ENCODE peak calls at places on chromosomes 1 and 21, in eight cellular contexts. One of them, this sample, is unnamed.

GRCh38 chr1:106889054-106889453 is 167.4 kb upstream of the PRMT6 start:
- DNase-seq in MM.1S: no peak
- DNase-seq in transverse colon: no peak
- DNase-seq in Caki2: no peak
- DNase-seq in colonic mucosa: no peak
- DNase-seq in stimulated activated CD8-positive, alpha-beta memory T cell treated with anti-CD3 and anti-CD28 coated beads, Interleukin-2, amount 100 ng/mL, for 1 hour: no peak
- DNase-seq in left colon: no peak
- DNase-seq in NCI-H2029 treated with DMSO at 0.1 percent for 48 hours: no peak
- DNase-seq in this sample: no peak

GRCh38 chr1:5341471-5341870 is 650.8 kb downstream of the NPHP4 start:
- DNase-seq in colonic mucosa: no peak
- DNase-seq in NCI-H2029 treated with DMSO at 0.1 percent for 48 hours: no peak
- DNase-seq in left colon: no peak
- DNase-seq in transverse colon: no peak
- DNase-seq in stimulated activated CD8-positive, alpha-beta memory T cell treated with anti-CD3 and anti-CD28 coated beads, Interleukin-2, amount 100 ng/mL, for 1 hour: no peak
- DNase-seq in Caki2: no peak
- DNase-seq in MM.1S: no peak
- DNase-seq in this sample: no peak

GRCh38 chr1:185567006-185567405 is 167.2 kb upstream of the HMCN1 start:
- DNase-seq in transverse colon: no peak
- DNase-seq in Caki2: peak; percentile 71
- DNase-seq in MM.1S: peak; percentile 65
- DNase-seq in NCI-H2029 treated with DMSO at 0.1 percent for 48 hours: peak; percentile 67
- DNase-seq in left colon: no peak
- DNase-seq in stimulated activated CD8-positive, alpha-beta memory T cell treated with anti-CD3 and anti-CD28 coated beads, Interleukin-2, amount 100 ng/mL, for 1 hour: no peak
- DNase-seq in colonic mucosa: no peak
- DNase-seq in this sample: no peak

GRCh38 chr1:27413004-27413403 is 20.6 kb downstream of the GPR3 start:
- DNase-seq in MM.1S: no peak
- DNase-seq in NCI-H2029 treated with DMSO at 0.1 percent for 48 hours: no peak
- DNase-seq in colonic mucosa: no peak
- DNase-seq in stimulated activated CD8-positive, alpha-beta memory T cell treated with anti-CD3 and anti-CD28 coated beads, Interleukin-2, amount 100 ng/mL, for 1 hour: no peak
- DNase-seq in left colon: no peak
- DNase-seq in Caki2: no peak
- DNase-seq in transverse colon: no peak
- DNase-seq in this sample: no peak

GRCh38 chr1:61076728-61077675 is 5.4 kb upstream of the NFIA start:
- DNase-seq in stimulated activated CD8-positive, alpha-beta memory T cell treated with anti-CD3 and anti-CD28 coated beads, Interleukin-2, amount 100 ng/mL, for 1 hour: peak; percentile 66
- DNase-seq in Caki2: peak; percentile 96
- DNase-seq in NCI-H2029 treated with DMSO at 0.1 percent for 48 hours: peak; percentile 100
- DNase-seq in colonic mucosa: peak; percentile 92
- DNase-seq in MM.1S: peak; percentile 95
- DNase-seq in transverse colon: peak; percentile 93
- DNase-seq in left colon: peak; percentile 94
- DNase-seq in this sample: peak; percentile 45

GRCh38 chr1:31198591-31198990 is 41.1 kb downstream of the NKAIN1 start:
- DNase-seq in Caki2: no peak
- DNase-seq in MM.1S: no peak
- DNase-seq in colonic mucosa: no peak
- DNase-seq in NCI-H2029 treated with DMSO at 0.1 percent for 48 hours: no peak
- DNase-seq in left colon: no peak
- DNase-seq in stimulated activated CD8-positive, alpha-beta memory T cell treated with anti-CD3 and anti-CD28 coated beads, Interleukin-2, amount 100 ng/mL, for 1 hour: no peak
- DNase-seq in transverse colon: no peak
- DNase-seq in this sample: no peak

GRCh38 chr1:231190456-231190855 is 28.6 kb downstream of the TRIM67 start:
- DNase-seq in Caki2: no peak
- DNase-seq in stimulated activated CD8-positive, alpha-beta memory T cell treated with anti-CD3 and anti-CD28 coated beads, Interleukin-2, amount 100 ng/mL, for 1 hour: no peak
- DNase-seq in transverse colon: no peak
- DNase-seq in MM.1S: no peak
- DNase-seq in left colon: no peak
- DNase-seq in colonic mucosa: no peak
- DNase-seq in NCI-H2029 treated with DMSO at 0.1 percent for 48 hours: no peak
- DNase-seq in this sample: no peak

GRCh38 chr1:219585837-219586465 is 27.0 kb downstream of the ZC3H11B start:
- DNase-seq in transverse colon: no peak
- DNase-seq in Caki2: no peak
- DNase-seq in NCI-H2029 treated with DMSO at 0.1 percent for 48 hours: no peak
- DNase-seq in MM.1S: no peak
- DNase-seq in stimulated activated CD8-positive, alpha-beta memory T cell treated with anti-CD3 and anti-CD28 coated beads, Interleukin-2, amount 100 ng/mL, for 1 hour: no peak
- DNase-seq in colonic mucosa: no peak
- DNase-seq in left colon: no peak
- DNase-seq in this sample: no peak

GRCh38 chr1:65247419-65248359 is 61.7 kb upstream of the DNAJC6 start:
- DNase-seq in Caki2: peak; percentile 74
- DNase-seq in transverse colon: no peak
- DNase-seq in stimulated activated CD8-positive, alpha-beta memory T cell treated with anti-CD3 and anti-CD28 coated beads, Interleukin-2, amount 100 ng/mL, for 1 hour: no peak
- DNase-seq in MM.1S: no peak
- DNase-seq in left colon: no peak
- DNase-seq in NCI-H2029 treated with DMSO at 0.1 percent for 48 hours: no peak
- DNase-seq in colonic mucosa: no peak
- DNase-seq in this sample: peak; percentile 95

GRCh38 chr1:17873007-17873675 is 118.0 kb downstream of the ACTL8 start:
- DNase-seq in stimulated activated CD8-positive, alpha-beta memory T cell treated with anti-CD3 and anti-CD28 coated beads, Interleukin-2, amount 100 ng/mL, for 1 hour: no peak
- DNase-seq in left colon: no peak
- DNase-seq in MM.1S: no peak
- DNase-seq in Caki2: no peak
- DNase-seq in NCI-H2029 treated with DMSO at 0.1 percent for 48 hours: no peak
- DNase-seq in transverse colon: no peak
- DNase-seq in colonic mucosa: no peak
- DNase-seq in this sample: no peak

GRCh38 chr1:39103321-39104157 is 77.4 kb downstream of the NDUFS5 start:
- DNase-seq in Caki2: no peak
- DNase-seq in stimulated activated CD8-positive, alpha-beta memory T cell treated with anti-CD3 and anti-CD28 coated beads, Interleukin-2, amount 100 ng/mL, for 1 hour: no peak
- DNase-seq in transverse colon: no peak
- DNase-seq in left colon: no peak
- DNase-seq in colonic mucosa: no peak
- DNase-seq in MM.1S: no peak
- DNase-seq in NCI-H2029 treated with DMSO at 0.1 percent for 48 hours: no peak
- DNase-seq in this sample: no peak

GRCh38 chr1:204480515-204480914 is 14.1 kb downstream of the PIK3C2B start:
- DNase-seq in colonic mucosa: no peak
- DNase-seq in MM.1S: no peak
- DNase-seq in left colon: no peak
- DNase-seq in Caki2: no peak
- DNase-seq in NCI-H2029 treated with DMSO at 0.1 percent for 48 hours: no peak
- DNase-seq in stimulated activated CD8-positive, alpha-beta memory T cell treated with anti-CD3 and anti-CD28 coated beads, Interleukin-2, amount 100 ng/mL, for 1 hour: no peak
- DNase-seq in transverse colon: no peak
- DNase-seq in this sample: no peak

GRCh38 chr1:47450606-47451005 is 12.8 kb downstream of the FOXD2 start:
- DNase-seq in colonic mucosa: no peak
- DNase-seq in MM.1S: no peak
- DNase-seq in NCI-H2029 treated with DMSO at 0.1 percent for 48 hours: no peak
- DNase-seq in Caki2: no peak
- DNase-seq in left colon: no peak
- DNase-seq in transverse colon: no peak
- DNase-seq in stimulated activated CD8-positive, alpha-beta memory T cell treated with anti-CD3 and anti-CD28 coated beads, Interleukin-2, amount 100 ng/mL, for 1 hour: no peak
- DNase-seq in this sample: no peak

GRCh38 chr21:44761747-44762208 is 39.8 kb downstream of the UBE2G2 start:
- DNase-seq in colonic mucosa: peak; percentile 43
- DNase-seq in transverse colon: peak; percentile 53
- DNase-seq in NCI-H2029 treated with DMSO at 0.1 percent for 48 hours: no peak
- DNase-seq in Caki2: no peak
- DNase-seq in MM.1S: no peak
- DNase-seq in stimulated activated CD8-positive, alpha-beta memory T cell treated with anti-CD3 and anti-CD28 coated beads, Interleukin-2, amount 100 ng/mL, for 1 hour: no peak
- DNase-seq in left colon: peak; percentile 70
- DNase-seq in this sample: no peak

GRCh38 chr1:68703921-68704354 is 207.1 kb upstream of the DEPDC1 start:
- DNase-seq in colonic mucosa: no peak
- DNase-seq in MM.1S: no peak
- DNase-seq in stimulated activated CD8-positive, alpha-beta memory T cell treated with anti-CD3 and anti-CD28 coated beads, Interleukin-2, amount 100 ng/mL, for 1 hour: no peak
- DNase-seq in transverse colon: no peak
- DNase-seq in left colon: no peak
- DNase-seq in Caki2: peak; percentile 7
- DNase-seq in NCI-H2029 treated with DMSO at 0.1 percent for 48 hours: no peak
- DNase-seq in this sample: no peak

GRCh38 chr1:207824691-207825090 is 72.8 kb downstream of the CD46 start:
- DNase-seq in NCI-H2029 treated with DMSO at 0.1 percent for 48 hours: no peak
- DNase-seq in transverse colon: no peak
- DNase-seq in stimulated activated CD8-positive, alpha-beta memory T cell treated with anti-CD3 and anti-CD28 coated beads, Interleukin-2, amount 100 ng/mL, for 1 hour: no peak
- DNase-seq in Caki2: peak; percentile 29
- DNase-seq in left colon: no peak
- DNase-seq in colonic mucosa: no peak
- DNase-seq in MM.1S: no peak
- DNase-seq in this sample: no peak

GRCh38 chr1:46613661-46614603 is 2.7 kb downstream of the MOB3C start:
- DNase-seq in transverse colon: peak; percentile 81
- DNase-seq in NCI-H2029 treated with DMSO at 0.1 percent for 48 hours: peak; percentile 83
- DNase-seq in colonic mucosa: peak; percentile 75
- DNase-seq in left colon: peak; percentile 84
- DNase-seq in MM.1S: no peak
- DNase-seq in stimulated activated CD8-positive, alpha-beta memory T cell treated with anti-CD3 and anti-CD28 coated beads, Interleukin-2, amount 100 ng/mL, for 1 hour: peak; percentile 10
- DNase-seq in Caki2: peak; percentile 76
- DNase-seq in this sample: no peak

GRCh38 chr21:45763506-45763905 is 120.0 kb downstream of the PCBP3 start:
- DNase-seq in transverse colon: no peak
- DNase-seq in stimulated activated CD8-positive, alpha-beta memory T cell treated with anti-CD3 and anti-CD28 coated beads, Interleukin-2, amount 100 ng/mL, for 1 hour: no peak
- DNase-seq in left colon: no peak
- DNase-seq in colonic mucosa: no peak
- DNase-seq in NCI-H2029 treated with DMSO at 0.1 percent for 48 hours: no peak
- DNase-seq in Caki2: no peak
- DNase-seq in MM.1S: no peak
- DNase-seq in this sample: no peak

GRCh38 chr1:19138958-19139581 is 71.0 kb downstream of the UBR4 start:
- DNase-seq in MM.1S: no peak
- DNase-seq in left colon: no peak
- DNase-seq in Caki2: no peak
- DNase-seq in colonic mucosa: no peak
- DNase-seq in NCI-H2029 treated with DMSO at 0.1 percent for 48 hours: no peak
- DNase-seq in transverse colon: no peak
- DNase-seq in stimulated activated CD8-positive, alpha-beta memory T cell treated with anti-CD3 and anti-CD28 coated beads, Interleukin-2, amount 100 ng/mL, for 1 hour: no peak
- DNase-seq in this sample: no peak

GRCh38 chr1:205774277-205775014 is 836 bp downstream of the RAB29 start:
- DNase-seq in transverse colon: peak; percentile 40
- DNase-seq in colonic mucosa: peak; percentile 23
- DNase-seq in MM.1S: no peak
- DNase-seq in left colon: peak; percentile 29
- DNase-seq in NCI-H2029 treated with DMSO at 0.1 percent for 48 hours: no peak
- DNase-seq in Caki2: no peak
- DNase-seq in stimulated activated CD8-positive, alpha-beta memory T cell treated with anti-CD3 and anti-CD28 coated beads, Interleukin-2, amount 100 ng/mL, for 1 hour: peak; percentile 7
- DNase-seq in this sample: no peak

GRCh38 chr1:75342799-75343198 is 208.6 kb downstream of the LHX8 start:
- DNase-seq in transverse colon: no peak
- DNase-seq in NCI-H2029 treated with DMSO at 0.1 percent for 48 hours: no peak
- DNase-seq in Caki2: no peak
- DNase-seq in MM.1S: no peak
- DNase-seq in stimulated activated CD8-positive, alpha-beta memory T cell treated with anti-CD3 and anti-CD28 coated beads, Interleukin-2, amount 100 ng/mL, for 1 hour: no peak
- DNase-seq in colonic mucosa: no peak
- DNase-seq in left colon: no peak
- DNase-seq in this sample: no peak

GRCh38 chr1:201475915-201476669 is 7.1 kb upstream of the PHLDA3 start:
- DNase-seq in Caki2: no peak
- DNase-seq in colonic mucosa: no peak
- DNase-seq in MM.1S: no peak
- DNase-seq in NCI-H2029 treated with DMSO at 0.1 percent for 48 hours: no peak
- DNase-seq in left colon: no peak
- DNase-seq in stimulated activated CD8-positive, alpha-beta memory T cell treated with anti-CD3 and anti-CD28 coated beads, Interleukin-2, amount 100 ng/mL, for 1 hour: no peak
- DNase-seq in transverse colon: no peak
- DNase-seq in this sample: no peak

GRCh38 chr1:192983349-192983980 is 75.7 kb downstream of the UCHL5 start:
- DNase-seq in Caki2: peak; percentile 21
- DNase-seq in left colon: no peak
- DNase-seq in stimulated activated CD8-positive, alpha-beta memory T cell treated with anti-CD3 and anti-CD28 coated beads, Interleukin-2, amount 100 ng/mL, for 1 hour: no peak
- DNase-seq in transverse colon: no peak
- DNase-seq in colonic mucosa: no peak
- DNase-seq in MM.1S: no peak
- DNase-seq in NCI-H2029 treated with DMSO at 0.1 percent for 48 hours: no peak
- DNase-seq in this sample: no peak

GRCh38 chr1:93554883-93555872 is 107.3 kb downstream of the FNBP1L start:
- DNase-seq in MM.1S: no peak
- DNase-seq in transverse colon: no peak
- DNase-seq in stimulated activated CD8-positive, alpha-beta memory T cell treated with anti-CD3 and anti-CD28 coated beads, Interleukin-2, amount 100 ng/mL, for 1 hour: no peak
- DNase-seq in Caki2: no peak
- DNase-seq in NCI-H2029 treated with DMSO at 0.1 percent for 48 hours: no peak
- DNase-seq in colonic mucosa: no peak
- DNase-seq in left colon: no peak
- DNase-seq in this sample: no peak

GRCh38 chr1:160080381-160081100 is 797 bp upstream of the KCNJ9 start:
- DNase-seq in MM.1S: peak; percentile 20
- DNase-seq in NCI-H2029 treated with DMSO at 0.1 percent for 48 hours: no peak
- DNase-seq in transverse colon: no peak
- DNase-seq in Caki2: no peak
- DNase-seq in colonic mucosa: no peak
- DNase-seq in left colon: no peak
- DNase-seq in stimulated activated CD8-positive, alpha-beta memory T cell treated with anti-CD3 and anti-CD28 coated beads, Interleukin-2, amount 100 ng/mL, for 1 hour: no peak
- DNase-seq in this sample: no peak

GRCh38 chr1:46181343-46182260 is 5.3 kb upstream of the P3R3URF start:
- DNase-seq in MM.1S: no peak
- DNase-seq in left colon: peak; percentile 39
- DNase-seq in NCI-H2029 treated with DMSO at 0.1 percent for 48 hours: peak; percentile 73
- DNase-seq in stimulated activated CD8-positive, alpha-beta memory T cell treated with anti-CD3 and anti-CD28 coated beads, Interleukin-2, amount 100 ng/mL, for 1 hour: no peak
- DNase-seq in transverse colon: peak; percentile 56
- DNase-seq in colonic mucosa: peak; percentile 64
- DNase-seq in Caki2: no peak
- DNase-seq in this sample: peak; percentile 33

GRCh38 chr1:205045146-205045545 is 2.1 kb downstream of the CNTN2 start:
- DNase-seq in transverse colon: no peak
- DNase-seq in NCI-H2029 treated with DMSO at 0.1 percent for 48 hours: no peak
- DNase-seq in Caki2: no peak
- DNase-seq in left colon: no peak
- DNase-seq in MM.1S: no peak
- DNase-seq in colonic mucosa: no peak
- DNase-seq in stimulated activated CD8-positive, alpha-beta memory T cell treated with anti-CD3 and anti-CD28 coated beads, Interleukin-2, amount 100 ng/mL, for 1 hour: no peak
- DNase-seq in this sample: no peak

GRCh38 chr1:4177425-4178150 is 277.5 kb upstream of the C1orf174 start:
- DNase-seq in stimulated activated CD8-positive, alpha-beta memory T cell treated with anti-CD3 and anti-CD28 coated beads, Interleukin-2, amount 100 ng/mL, for 1 hour: no peak
- DNase-seq in Caki2: no peak
- DNase-seq in left colon: no peak
- DNase-seq in NCI-H2029 treated with DMSO at 0.1 percent for 48 hours: no peak
- DNase-seq in transverse colon: no peak
- DNase-seq in MM.1S: no peak
- DNase-seq in colonic mucosa: no peak
- DNase-seq in this sample: no peak

GRCh38 chr1:187079330-187079729 is 250.6 kb downstream of the PLA2G4A start:
- DNase-seq in colonic mucosa: no peak
- DNase-seq in transverse colon: no peak
- DNase-seq in left colon: no peak
- DNase-seq in MM.1S: no peak
- DNase-seq in stimulated activated CD8-positive, alpha-beta memory T cell treated with anti-CD3 and anti-CD28 coated beads, Interleukin-2, amount 100 ng/mL, for 1 hour: no peak
- DNase-seq in NCI-H2029 treated with DMSO at 0.1 percent for 48 hours: no peak
- DNase-seq in Caki2: no peak
- DNase-seq in this sample: no peak

GRCh38 chr1:95716550-95716949 is 482.5 kb downstream of the RWDD3 start:
- DNase-seq in Caki2: peak; percentile 5
- DNase-seq in MM.1S: no peak
- DNase-seq in colonic mucosa: no peak
- DNase-seq in stimulated activated CD8-positive, alpha-beta memory T cell treated with anti-CD3 and anti-CD28 coated beads, Interleukin-2, amount 100 ng/mL, for 1 hour: no peak
- DNase-seq in left colon: no peak
- DNase-seq in transverse colon: no peak
- DNase-seq in NCI-H2029 treated with DMSO at 0.1 percent for 48 hours: no peak
- DNase-seq in this sample: no peak

GRCh38 chr1:24803220-24803619 is 58.0 kb downstream of the CLIC4 start:
- DNase-seq in transverse colon: no peak
- DNase-seq in stimulated activated CD8-positive, alpha-beta memory T cell treated with anti-CD3 and anti-CD28 coated beads, Interleukin-2, amount 100 ng/mL, for 1 hour: no peak
- DNase-seq in MM.1S: no peak
- DNase-seq in left colon: no peak
- DNase-seq in NCI-H2029 treated with DMSO at 0.1 percent for 48 hours: no peak
- DNase-seq in Caki2: no peak
- DNase-seq in colonic mucosa: no peak
- DNase-seq in this sample: no peak

GRCh38 chr1:62962794-62963776 is 179.2 kb downstream of the ATG4C start:
- DNase-seq in NCI-H2029 treated with DMSO at 0.1 percent for 48 hours: no peak
- DNase-seq in Caki2: peak; percentile 1
- DNase-seq in MM.1S: peak; percentile 51
- DNase-seq in left colon: no peak
- DNase-seq in stimulated activated CD8-positive, alpha-beta memory T cell treated with anti-CD3 and anti-CD28 coated beads, Interleukin-2, amount 100 ng/mL, for 1 hour: no peak
- DNase-seq in colonic mucosa: peak; percentile 43
- DNase-seq in transverse colon: peak; percentile 26
- DNase-seq in this sample: peak; percentile 7

GRCh38 chr1:243598433-243598832 is 251.6 kb downstream of the AKT3 start:
- DNase-seq in NCI-H2029 treated with DMSO at 0.1 percent for 48 hours: no peak
- DNase-seq in stimulated activated CD8-positive, alpha-beta memory T cell treated with anti-CD3 and anti-CD28 coated beads, Interleukin-2, amount 100 ng/mL, for 1 hour: no peak
- DNase-seq in transverse colon: no peak
- DNase-seq in MM.1S: no peak
- DNase-seq in left colon: no peak
- DNase-seq in Caki2: no peak
- DNase-seq in colonic mucosa: no peak
- DNase-seq in this sample: peak; percentile 29

GRCh38 chr1:199157494-199157893 is 518.7 kb downstream of the PTPRC start:
- DNase-seq in stimulated activated CD8-positive, alpha-beta memory T cell treated with anti-CD3 and anti-CD28 coated beads, Interleukin-2, amount 100 ng/mL, for 1 hour: no peak
- DNase-seq in colonic mucosa: no peak
- DNase-seq in Caki2: peak; percentile 46
- DNase-seq in NCI-H2029 treated with DMSO at 0.1 percent for 48 hours: no peak
- DNase-seq in transverse colon: no peak
- DNase-seq in left colon: no peak
- DNase-seq in MM.1S: no peak
- DNase-seq in this sample: no peak